ENCODE peak calls at places on chromosomes 16 and 17, in nine cellular contexts. M is NCI-H2081; F is H7; C is NCI-H1417 treated with DMSO at 0.1 percent for 48 hours; R is stimulated activated CD4-positive, alpha-beta T cell treated with anti-CD3 and anti-CD28 coated beads, Interleukin-2, amount 100 ng/mL, for 48 hours; A is epithelial cell of esophagus; J is Peyer's patch; N is psoas muscle; B is adipocyte. G is an unnamed sample.

GRCh38 chr17:70609566-70609965 is 440.2 kb downstream of the KCNJ2 start:
- DNase-seq in M (no peak), F (no peak), C (no peak), R (no peak), A (no peak), J (no peak), N (no peak), B (no peak), G (no peak)

GRCh38 chr16:8676737-8677375 is 2.4 kb downstream of the ABAT start:
- DNase-seq in M (no peak), F (no peak), C (no peak), R (no peak), A (no peak), J (no peak), N (no peak), B (no peak), G (no peak)

GRCh38 chr16:970379-970765 is 412 bp downstream of the LMF1 start:
- DNase-seq in M (no peak), F (peak), C (no peak), R (no peak), A (peak), J (no peak), N (no peak), B (no peak), G (no peak)

GRCh38 chr17:29253037-29253436 is 6.4 kb downstream of the CRYBA1 start:
- DNase-seq in M (no peak), F (no peak), C (no peak), R (no peak), A (no peak), J (no peak), N (no peak), B (no peak), G (no peak)

GRCh38 chr16:79599837-79600635 is 501 bp downstream of the MAF start:
- DNase-seq in M (peak), F (peak), C (no peak), R (no peak), A (peak), J (peak), N (peak), B (peak), G (no peak)

GRCh38 chr16:10858203-10858602 is 18.8 kb upstream of the CIITA start:
- DNase-seq in M (no peak), F (no peak), C (no peak), R (no peak), A (peak), J (no peak), N (no peak), B (no peak), G (no peak)

GRCh38 chr17:51672058-51672457 is 411.7 kb downstream of the UTP18 start:
- DNase-seq in M (peak), F (no peak), C (no peak), R (no peak), A (no peak), J (no peak), N (no peak), B (no peak), G (no peak)

GRCh38 chr16:85376292-85377095 is 236.6 kb upstream of the GSE1 start:
- DNase-seq in M (no peak), F (no peak), C (no peak), R (no peak), A (no peak), J (no peak), N (peak), B (no peak), G (no peak)

GRCh38 chr17:43377056-43377810 is 21.6 kb upstream of the ARL4D start:
- DNase-seq in M (no peak), F (peak), C (no peak), R (no peak), A (no peak), J (no peak), N (no peak), B (no peak), G (no peak)

GRCh38 chr16:69397821-69398521 is 12.2 kb upstream of the TERF2 start:
- DNase-seq in M (no peak), F (peak), C (no peak), R (no peak), A (peak), J (no peak), N (no peak), B (peak), G (peak)

GRCh38 chr17:28385037-28385797 is 13.7 kb downstream of the SARM1 start:
- DNase-seq in M (no peak), F (no peak), C (no peak), R (no peak), A (no peak), J (peak), N (no peak), B (no peak), G (no peak)

GRCh38 chr17:17242246-17242645 is 5.3 kb upstream of the FLCN start:
- DNase-seq in M (no peak), F (no peak), C (no peak), R (no peak), A (no peak), J (no peak), N (no peak), B (no peak), G (no peak)

GRCh38 chr17:56292628-56293027 is 139.4 kb downstream of the ANKFN1 start:
- DNase-seq in M (no peak), F (no peak), C (no peak), R (no peak), A (no peak), J (no peak), N (no peak), B (no peak), G (no peak)

GRCh38 chr16:4572715-4573114 is 16.6 kb downstream of the C16orf96 start:
- DNase-seq in M (no peak), F (no peak), C (no peak), R (no peak), A (no peak), J (no peak), N (no peak), B (peak), G (no peak)

GRCh38 chr16:57754354-57755060 is 18.9 kb downstream of the KATNB1 start:
- DNase-seq in M (no peak), F (no peak), C (no peak), R (no peak), A (no peak), J (no peak), N (no peak), B (no peak), G (no peak)

GRCh38 chr17:79883202-79883601 is 44.0 kb upstream of the CBX4 start:
- DNase-seq in M (no peak), F (peak), C (no peak), R (no peak), A (no peak), J (no peak), N (no peak), B (no peak), G (no peak)

GRCh38 chr16:88911148-88911945 is 44.9 kb upstream of the PABPN1L start:
- DNase-seq in M (no peak), F (peak), C (no peak), R (no peak), A (no peak), J (peak), N (no peak), B (no peak), G (no peak)

GRCh38 chr16:24906199-24906808 is 60.5 kb downstream of the SLC5A11 start:
- DNase-seq in M (no peak), F (no peak), C (no peak), R (no peak), A (peak), J (no peak), N (no peak), B (peak), G (peak)

GRCh38 chr17:42767512-42767911 is 5.7 kb upstream of the VPS25 start:
- DNase-seq in M (no peak), F (no peak), C (no peak), R (no peak), A (no peak), J (no peak), N (no peak), B (no peak), G (no peak)